ENCODE peak calls at places on chromosomes 12 and 14, in eight cellular contexts. A, X, G, M, I, P, Z and T are unnamed samples.
A peak's percentile ranks its signal among the peaks of the same experiment; 100 is the strongest.

GRCh38 chr12:38144049-38144448 is 172.5 kb upstream of the ALG10B start:
- DNase-seq in A (no peak), Z (no peak), G (no peak), M (no peak), I (no peak), X (no peak), P (no peak), T (no peak)

GRCh38 chr12:123928274-123928865 is 44.3 kb downstream of the CCDC92 start:
- DNase-seq in Z (no peak), X (no peak), A (no peak), G (no peak), I (no peak), P (no peak), M (no peak), T (no peak)

GRCh38 chr14:52071675-52072074 is 2.8 kb upstream of the NID2 start:
- DNase-seq in P (no peak), G (no peak), I (no peak), M (no peak), Z (peak; percentile 72), X (no peak), A (peak; percentile 76), T (no peak)

GRCh38 chr14:88955470-88955869 is 131.0 kb downstream of the TTC8 start:
- DNase-seq in I (no peak), Z (peak; percentile 17), X (no peak), A (no peak), M (no peak), P (no peak), G (no peak), T (no peak)

GRCh38 chr12:111405856-111406473 is at the start of gene SH2B3:
- DNase-seq in X (peak; percentile 62), I (no peak), P (no peak), G (no peak), A (no peak), Z (no peak), M (no peak), T (no peak)

GRCh38 chr12:120283318-120283717 is 8.4 kb downstream of the RNU4-2 start:
- DNase-seq in X (no peak), Z (peak; percentile 49), A (peak; percentile 29), P (no peak), I (no peak), M (no peak), G (no peak), T (no peak)

GRCh38 chr12:42588981-42589464 is 523 bp downstream of the PRICKLE1 start:
- DNase-seq in I (no peak), A (peak; percentile 38), M (peak; percentile 43), Z (peak; percentile 51), G (peak; percentile 60), P (peak; percentile 25), X (peak; percentile 41), T (peak; percentile 56)

GRCh38 chr12:20629414-20630156 is 65.5 kb upstream of the SLCO1C1 start:
- DNase-seq in G (no peak), A (peak; percentile 71), M (no peak), X (peak; percentile 61), P (peak; percentile 67), Z (peak; percentile 73), I (no peak), T (peak; percentile 62)

GRCh38 chr14:103028161-103028767 is 29.1 kb downstream of the CDC42BPB start:
- DNase-seq in P (no peak), X (no peak), G (no peak), M (no peak), Z (no peak), I (no peak), A (no peak), T (no peak)

GRCh38 chr14:63893701-63894458 is 41.1 kb downstream of the SYNE2 start:
- DNase-seq in M (no peak), Z (peak; percentile 98), G (no peak), I (peak; percentile 82), P (peak; percentile 52), X (no peak), A (peak; percentile 98), T (no peak)

GRCh38 chr12:71636704-71637115 is 26.9 kb downstream of the ZFC3H1 start:
- DNase-seq in G (no peak), M (peak; percentile 41), P (no peak), I (peak; percentile 28), Z (peak; percentile 80), X (peak; percentile 36), A (peak; percentile 85), T (peak; percentile 38)

GRCh38 chr14:77616454-77617229 is at the start of gene SPTLC2:
- DNase-seq in X (peak; percentile 100), I (peak; percentile 98), G (peak; percentile 97), P (peak; percentile 99), M (peak; percentile 100), A (peak; percentile 99), Z (peak; percentile 100), T (peak; percentile 97)
- TF ChIP-seq CTCF in X (peak; percentile 10), I (no peak), G (no peak), P (peak; percentile 15), M (peak; percentile 17), A (no peak), Z (no peak), T (no peak)

GRCh38 chr12:78118036-78118435 is 287.3 kb downstream of the NAV3 start:
- DNase-seq in M (no peak), X (no peak), I (no peak), A (no peak), G (no peak), P (no peak), Z (no peak), T (peak; percentile 18)
- TF ChIP-seq CTCF in M (no peak), X (no peak), I (no peak), A (no peak), G (peak; percentile 17), P (no peak), Z (no peak), T (no peak)

GRCh38 chr14:42911642-42912041 is 1305.0 kb downstream of the LRFN5 start:
- DNase-seq in M (no peak), A (peak; percentile 31), G (no peak), X (no peak), I (no peak), Z (no peak), P (no peak), T (no peak)
- TF ChIP-seq CTCF in M (no peak), A (peak; percentile 33), G (no peak), X (peak; percentile 20), I (no peak), Z (no peak), P (peak; percentile 19), T (no peak)

GRCh38 chr12:106251636-106252035 is 3.8 kb upstream of the CKAP4 start:
- DNase-seq in M (no peak), I (no peak), G (no peak), Z (peak; percentile 13), P (no peak), A (peak; percentile 25), X (no peak), T (no peak)
- TF ChIP-seq CTCF in M (no peak), I (no peak), G (no peak), Z (no peak), P (no peak), A (no peak), X (no peak), T (no peak)

GRCh38 chr14:50859296-50859624 is 12.6 kb upstream of the ABHD12B start:
- DNase-seq in A (no peak), Z (no peak), I (no peak), P (no peak), G (no peak), M (no peak), X (no peak), T (no peak)

GRCh38 chr14:50856660-50857059 is 15.2 kb upstream of the ABHD12B start:
- DNase-seq in X (no peak), I (no peak), G (no peak), P (no peak), A (no peak), M (no peak), Z (no peak), T (no peak)

GRCh38 chr14:50854521-50854920 is 17.3 kb upstream of the ABHD12B start:
- DNase-seq in X (no peak), M (no peak), P (no peak), Z (no peak), A (no peak), I (no peak), G (no peak), T (no peak)

GRCh38 chr14:50853891-50854290 is 18.0 kb upstream of the ABHD12B start:
- DNase-seq in G (no peak), Z (no peak), M (no peak), I (no peak), P (no peak), X (no peak), A (no peak), T (no peak)

GRCh38 chr14:50855558-50855957 is 16.3 kb upstream of the ABHD12B start:
- DNase-seq in P (no peak), M (no peak), Z (peak; percentile 35), X (no peak), A (peak; percentile 29), I (no peak), G (no peak), T (no peak)
- TF ChIP-seq CTCF in P (no peak), M (no peak), Z (peak; percentile 14), X (no peak), A (peak; percentile 10), I (no peak), G (no peak), T (no peak)

DNA sequence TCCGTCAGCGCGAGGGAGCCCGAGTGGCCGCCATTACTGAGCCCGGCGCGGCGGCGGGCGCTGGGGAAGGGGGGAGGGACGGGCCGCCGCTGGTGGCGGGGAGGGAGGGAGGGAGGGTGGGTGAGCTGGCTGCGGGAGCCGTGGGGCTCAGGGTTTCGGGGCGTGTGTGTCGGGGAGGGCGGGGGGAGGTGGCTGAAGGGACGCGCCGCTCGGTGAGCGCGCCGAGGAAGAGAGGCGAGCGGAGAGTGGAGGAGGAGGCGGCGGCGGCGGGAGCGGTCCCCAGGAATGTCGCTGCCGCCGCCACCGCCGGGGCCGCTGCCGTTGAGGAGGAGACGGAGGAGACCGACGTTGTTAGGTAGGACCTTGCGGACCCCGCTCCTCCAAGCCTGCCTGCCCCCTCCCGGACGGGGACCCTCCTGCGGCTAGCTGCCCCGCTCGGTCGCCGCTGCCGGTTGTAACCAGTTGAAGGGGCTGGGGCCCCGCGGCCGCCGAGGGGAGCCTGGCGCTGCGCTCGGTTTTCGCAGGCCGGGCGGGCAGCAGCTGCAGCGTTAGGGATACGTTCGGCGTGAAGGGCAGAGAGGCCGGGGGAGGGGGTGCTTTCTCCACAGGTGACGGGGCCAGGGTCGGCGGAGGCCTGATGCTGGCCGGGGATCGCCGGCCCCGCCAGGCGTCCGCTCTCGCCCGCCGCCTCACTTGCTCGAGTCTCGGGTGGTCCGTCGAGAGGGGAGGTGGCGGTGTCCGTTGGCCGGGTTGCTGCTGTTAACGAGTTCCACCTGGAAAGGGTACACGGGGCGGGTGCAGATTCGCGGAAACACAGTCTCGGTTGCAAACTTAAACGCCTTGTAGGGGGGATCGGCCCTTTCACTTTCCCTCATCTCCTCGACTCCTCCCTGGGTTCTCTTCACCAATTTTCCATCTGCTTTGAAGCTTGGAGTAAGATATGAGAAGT is at the start of gene ARHGAP5:
- DNase-seq in I (no peak), M (peak; percentile 20), G (peak; percentile 76), X (no peak), A (peak; percentile 40), P (no peak), Z (peak; percentile 52), T (peak; percentile 56)
- TF ChIP-seq CTCF in I (no peak), M (no peak), G (peak; percentile 38), X (no peak), A (no peak), P (no peak), Z (no peak), T (no peak)

GRCh38 chr12:106790020-106790419 is 15.5 kb downstream of the RIC8B start:
- DNase-seq in G (no peak), M (no peak), Z (no peak), P (no peak), X (no peak), A (no peak), I (no peak), T (no peak)
- TF ChIP-seq CTCF in G (peak; percentile 30), M (no peak), Z (peak; percentile 24), P (peak; percentile 24), X (peak; percentile 20), A (peak; percentile 13), I (peak; percentile 13), T (no peak)